ENCODE peak calls at places on chromosomes 1 and 21, in nine cellular contexts. X is endothelial cell; J is stomach; C is activated naive CD8-positive, alpha-beta T cell treated with anti-CD3 and anti-CD28 coated beads for 36 hours; D is activated CD4-positive, alpha-beta T cell treated with anti-CD3 and anti-CD28 coated beads for 36 hours; S is omental fat pad; P is activated T-cell treated with anti-CD3 and anti-CD28 coated beads for 1 hour; R is posterior cingulate gyrus; B is neural crest cell. G is an unnamed sample.

GRCh38 chr1:167429612-167430011 is 88.7 kb downstream of the CD247 start:
- DNase-seq in X (no peak), J (no peak), C (no peak), D (no peak), S (no peak), P (no peak), R (no peak), B (no peak), G (no peak)

GRCh38 chr1:147117109-147117508 is 55.2 kb downstream of the PRKAB2 start:
- DNase-seq in X (no peak), J (no peak), C (no peak), D (no peak), S (no peak), P (no peak), R (no peak), B (no peak), G (no peak)

GRCh38 chr1:1006305-1007159 is 6.6 kb upstream of the HES4 start:
- DNase-seq in X (no peak), J (peak), C (no peak), D (no peak), S (no peak), P (no peak), R (no peak), B (no peak), G (no peak)

GRCh38 chr1:29912413-29912812 is 676.1 kb downstream of the PTPRU start:
- DNase-seq in X (no peak), J (no peak), C (no peak), D (peak), S (no peak), P (no peak), R (no peak), B (no peak), G (no peak)

GRCh38 chr1:210830034-210831028 is 303.6 kb downstream of the KCNH1 start:
- DNase-seq in X (no peak), J (no peak), C (no peak), D (no peak), S (no peak), P (no peak), R (no peak), B (no peak), G (no peak)

GRCh38 chr21:39849014-39849655 is 18.1 kb upstream of the PCP4 start:
- DNase-seq in X (no peak), J (no peak), C (no peak), D (no peak), S (no peak), P (no peak), R (no peak), B (no peak), G (no peak)

GRCh38 chr1:15211424-15211823 is 35.6 kb upstream of the FHAD1 start:
- DNase-seq in X (no peak), J (no peak), C (no peak), D (no peak), S (no peak), P (no peak), R (no peak), B (no peak), G (no peak)

GRCh38 chr1:161069201-161069685 is 448 bp downstream of the ARHGAP30 start:
- DNase-seq in X (no peak), J (no peak), C (no peak), D (peak), S (no peak), P (no peak), R (no peak), B (no peak), G (no peak)

GRCh38 chr1:100950776-100951175 is 54.9 kb downstream of the SLC30A7 start:
- DNase-seq in X (no peak), J (no peak), C (no peak), D (no peak), S (no peak), P (no peak), R (no peak), B (no peak), G (peak)

GRCh38 chr1:10186453-10187319 is 23.7 kb upstream of the KIF1B start:
- DNase-seq in X (no peak), J (no peak), C (no peak), D (no peak), S (no peak), P (no peak), R (no peak), B (no peak), G (no peak)

GRCh38 chr1:90800012-90800717 is 83.1 kb upstream of the BARHL2 start:
- DNase-seq in X (no peak), J (no peak), C (no peak), D (no peak), S (no peak), P (no peak), R (no peak), B (no peak), G (no peak)

GRCh38 chr1:77605246-77606026 is 77.0 kb downstream of the ZZZ3 start:
- DNase-seq in X (no peak), J (peak), C (no peak), D (no peak), S (no peak), P (no peak), R (peak), B (no peak), G (no peak)

GRCh38 chr1:221576268-221576667 is 165.6 kb downstream of the DUSP10 start:
- DNase-seq in X (no peak), J (no peak), C (no peak), D (no peak), S (no peak), P (no peak), R (no peak), B (no peak), G (no peak)

GRCh38 chr1:236421022-236421421 is 26.9 kb downstream of the EDARADD start:
- DNase-seq in X (no peak), J (no peak), C (no peak), D (peak), S (no peak), P (no peak), R (no peak), B (no peak), G (no peak)

GRCh38 chr1:161864577-161864976 is 98.5 kb downstream of the ATF6 start:
- DNase-seq in X (peak), J (no peak), C (no peak), D (no peak), S (no peak), P (no peak), R (no peak), B (no peak), G (no peak)

GRCh38 chr1:154446292-154446691 is 41.1 kb downstream of the IL6R start:
- DNase-seq in X (no peak), J (no peak), C (no peak), D (no peak), S (no peak), P (no peak), R (no peak), B (no peak), G (no peak)

GRCh38 chr1:220876511-220877347 is 2.5 kb upstream of the HLX start:
- DNase-seq in X (peak), J (no peak), C (no peak), D (no peak), S (no peak), P (no peak), R (no peak), B (no peak), G (peak)

GRCh38 chr1:109341944-109342925 is 35.4 kb upstream of the MYBPHL start:
- DNase-seq in X (no peak), J (peak), C (no peak), D (no peak), S (no peak), P (no peak), R (no peak), B (no peak), G (no peak)

GRCh38 chr1:89550995-89551394 is 26.4 kb downstream of the LRRC8B start:
- DNase-seq in X (no peak), J (no peak), C (no peak), D (no peak), S (no peak), P (no peak), R (no peak), B (no peak), G (no peak)

GRCh38 chr1:10415211-10415930 is 14.9 kb upstream of the CENPS start:
- DNase-seq in X (peak), J (peak), C (no peak), D (no peak), S (no peak), P (no peak), R (no peak), B (no peak), G (no peak)

GRCh38 chr1:116164890-116165176 is 53.6 kb downstream of the MAB21L3 start:
- DNase-seq in X (no peak), J (no peak), C (no peak), D (no peak), S (no peak), P (no peak), R (no peak), B (no peak), G (no peak)

GRCh38 chr21:42343101-42343500 is 7.7 kb downstream of the TFF2 start:
- DNase-seq in X (no peak), J (no peak), C (no peak), D (no peak), S (no peak), P (no peak), R (no peak), B (no peak), G (no peak)

GRCh38 chr1:60273185-60273584 is 199.6 kb upstream of the C1orf87 start:
- DNase-seq in X (no peak), J (no peak), C (no peak), D (no peak), S (no peak), P (no peak), R (no peak), B (no peak), G (no peak)

GRCh38 chr1:186164773-186165172 is 210.3 kb downstream of the TPR start:
- DNase-seq in X (no peak), J (no peak), C (no peak), D (no peak), S (no peak), P (no peak), R (no peak), B (no peak), G (no peak)

GRCh38 chr1:22835920-22836319 is 125.3 kb downstream of the EPHB2 start:
- DNase-seq in X (no peak), J (no peak), C (no peak), D (no peak), S (no peak), P (no peak), R (no peak), B (no peak), G (peak)

GRCh38 chr1:80441664-80442063 is 1359.1 kb upstream of the ADGRL2 start:
- DNase-seq in X (peak), J (no peak), C (no peak), D (no peak), S (no peak), P (no peak), R (no peak), B (no peak), G (peak)

GRCh38 chr1:17632541-17633193 is 93.2 kb downstream of the ARHGEF10L start:
- DNase-seq in X (no peak), J (no peak), C (no peak), D (no peak), S (no peak), P (no peak), R (no peak), B (no peak), G (no peak)